ENCODE peak calls at places on chromosomes 4 and X, in five cellular contexts. I is A549, W is HCT116, D is NB4, B is SK-N-SH. P is an unnamed sample.

GRCh38 chrX:397575-397974 is 10.9 kb upstream of the PPP2R3B start:
- DNase-seq in W (no peak), D (no peak), B (no peak), I (no peak), P (no peak)

GRCh38 chr4:84319124-84319523 is 180.0 kb downstream of the NKX6-1 start:
- DNase-seq in I (peak), B (no peak), W (no peak), D (peak), P (no peak)

GRCh38 chr4:148515248-148515647 is 73.0 kb upstream of the NR3C2 start:
- DNase-seq in D (no peak), I (no peak), W (peak), B (no peak), P (no peak)

GRCh38 chr4:57220734-57221133 is 110.5 kb upstream of the IGFBP7 start:
- DNase-seq in B (no peak), D (no peak), W (no peak), I (no peak), P (no peak)

GRCh38 chrX:21398424-21398823 is 24.2 kb downstream of the CNKSR2 start:
- DNase-seq in B (no peak), D (no peak), W (no peak), I (no peak), P (no peak)

GRCh38 chr4:94889523-94889922 is 131.8 kb downstream of the BMPR1B start:
- DNase-seq in W (no peak), D (no peak), I (no peak), B (no peak), P (no peak)

GRCh38 chr4:106301393-106302084 is 14.5 kb downstream of the TBCK start:
- DNase-seq in W (no peak), D (no peak), I (no peak), B (no peak), P (no peak)

GRCh38 chr4:140300271-140300970 is 73.0 kb upstream of the SCOC start:
- DNase-seq in B (no peak), W (peak), I (peak), D (peak), P (no peak)

GRCh38 chrX:40105016-40105790 is 7.4 kb upstream of the BCOR start:
- DNase-seq in W (no peak), I (no peak), B (peak), D (peak), P (no peak)

GRCh38 chrX:110444996-110445395 is 86.3 kb downstream of the RTL9 start:
- DNase-seq in I (no peak), W (no peak), B (no peak), D (no peak), P (no peak)

GRCh38 chrX:43813898-43814297 is 68.4 kb downstream of the MAOB start:
- DNase-seq in B (no peak), W (peak), I (peak), D (peak), P (peak)

GRCh38 chr4:26985836-26986235 is 125.2 kb downstream of the STIM2 start:
- DNase-seq in B (no peak), D (peak), W (no peak), I (no peak), P (no peak)

GRCh38 chr4:146222313-146222712 is 8.0 kb downstream of the REELD1 start:
- DNase-seq in I (no peak), B (no peak), W (no peak), D (no peak), P (no peak)

GRCh38 chr4:101660607-101661006 is 129.9 kb upstream of the BANK1 start:
- DNase-seq in D (no peak), W (no peak), I (no peak), B (no peak), P (no peak)

GRCh38 chr4:69058410-69059059 is 37.7 kb upstream of the UGT2B7 start:
- DNase-seq in B (no peak), I (no peak), W (no peak), D (no peak), P (no peak)

GRCh38 chrX:6184900-6185515 is 43.7 kb downstream of the NLGN4X start:
- DNase-seq in B (no peak), I (no peak), D (no peak), W (no peak), P (no peak)

GRCh38 chr4:151574968-151575367 is 166.0 kb downstream of the FHIP1A start:
- DNase-seq in I (no peak), D (no peak), B (no peak), W (no peak), P (no peak)

GRCh38 chrX:21747523-21747922 is 10.4 kb downstream of the SMPX start:
- DNase-seq in I (no peak), W (no peak), B (no peak), D (no peak), P (no peak)

GRCh38 chr4:115279300-115279699 is 165.9 kb upstream of the NDST4 start:
- DNase-seq in I (no peak), W (no peak), B (no peak), D (peak), P (no peak)

GRCh38 chr4:55948726-55949479 is at the start of gene CEP135:
- DNase-seq in D (peak), W (peak), B (peak), I (peak), P (peak)

GRCh38 chrX:114619874-114620273 is 36.0 kb downstream of the HTR2C start:
- DNase-seq in I (no peak), W (no peak), D (peak), B (peak), P (peak)

DNA sequence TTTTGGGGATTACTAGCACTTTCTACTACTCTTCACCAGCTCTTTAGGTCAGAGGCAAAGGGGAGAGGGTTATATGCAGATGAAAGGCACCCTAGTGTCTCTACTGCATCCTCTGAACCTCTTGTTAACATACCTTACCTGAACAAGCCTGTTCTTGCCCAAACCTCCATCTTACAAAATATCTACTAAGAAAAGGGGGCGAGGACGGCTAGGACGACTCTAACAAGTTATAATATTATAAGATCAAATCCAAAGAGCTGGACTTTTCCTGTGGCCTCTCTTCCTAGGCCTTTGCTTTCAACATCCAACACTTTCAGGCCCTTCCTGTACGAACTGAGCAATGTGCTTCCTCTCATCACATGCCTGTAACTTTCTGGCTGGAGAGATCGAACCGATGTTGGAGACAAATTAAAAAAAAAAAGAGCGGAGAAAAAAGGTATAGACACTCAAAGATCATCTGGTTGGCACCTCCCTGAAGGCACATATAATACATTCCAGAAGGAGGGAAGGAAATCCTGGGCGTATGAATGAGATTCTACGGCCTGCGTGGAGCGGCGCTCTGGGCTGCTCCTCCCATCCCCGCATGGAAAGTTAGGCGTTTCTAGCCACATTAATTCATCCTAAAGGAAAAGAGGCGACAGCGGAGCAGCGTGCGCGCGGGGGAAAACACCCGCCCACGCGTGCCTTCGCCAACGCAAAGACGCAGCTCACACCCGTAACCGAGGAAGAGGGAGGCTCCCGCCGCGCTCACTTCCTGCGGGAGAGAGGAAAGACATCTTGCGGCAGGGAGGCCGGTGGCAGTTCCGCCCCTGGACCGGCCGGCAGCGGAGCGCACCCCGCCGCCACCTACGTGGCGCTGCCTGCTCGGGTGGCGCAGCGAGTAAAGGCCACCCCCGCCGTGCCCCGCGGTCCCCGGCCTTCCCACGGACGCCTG is 803 bp downstream of the PRDM5 start:
- DNase-seq in W (no peak), I (peak), B (no peak), D (no peak), P (no peak)
- TF ChIP-seq MAX in W (peak), I (peak), B (peak), D (no peak), P (no peak)

DNA sequence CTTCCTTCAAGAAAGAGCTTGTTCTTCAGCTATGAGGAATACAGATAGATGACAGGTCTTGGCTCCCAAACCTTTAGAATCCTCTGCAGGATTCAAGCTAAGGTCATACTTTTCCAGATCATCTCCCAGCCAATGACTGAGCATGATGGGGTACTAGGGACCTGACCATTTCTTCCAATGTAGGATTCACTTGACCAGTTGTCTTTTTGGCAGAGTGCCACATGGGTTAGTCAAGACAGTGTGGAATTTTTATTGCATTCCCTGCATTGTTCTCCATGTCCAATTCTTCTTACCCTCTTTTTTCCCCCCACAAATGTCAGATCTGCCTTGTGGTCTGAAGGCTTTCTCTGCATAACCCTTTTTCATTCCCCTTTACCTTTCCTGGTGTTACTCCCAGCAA is 99.5 kb downstream of the CCSER1 start:
- DNase-seq in D (no peak), I (no peak), B (no peak), W (no peak), P (no peak)
- TF ChIP-seq MAX in D (no peak), I (no peak), B (no peak), W (no peak), P (no peak)

GRCh38 chr4:5973486-5974220 is 44.6 kb downstream of the C4orf50 start:
- DNase-seq in W (no peak), B (no peak), I (no peak), D (no peak), P (no peak)

GRCh38 chr4:5976431-5976830 is 41.8 kb downstream of the C4orf50 start:
- DNase-seq in I (peak), B (no peak), W (no peak), D (no peak), P (no peak)

GRCh38 chr4:5973033-5973432 is 45.2 kb downstream of the C4orf50 start:
- DNase-seq in B (no peak), W (no peak), I (no peak), D (no peak), P (no peak)

GRCh38 chr4:5972571-5972970 is 45.7 kb downstream of the C4orf50 start:
- DNase-seq in D (no peak), W (no peak), I (no peak), B (no peak), P (no peak)

DNA sequence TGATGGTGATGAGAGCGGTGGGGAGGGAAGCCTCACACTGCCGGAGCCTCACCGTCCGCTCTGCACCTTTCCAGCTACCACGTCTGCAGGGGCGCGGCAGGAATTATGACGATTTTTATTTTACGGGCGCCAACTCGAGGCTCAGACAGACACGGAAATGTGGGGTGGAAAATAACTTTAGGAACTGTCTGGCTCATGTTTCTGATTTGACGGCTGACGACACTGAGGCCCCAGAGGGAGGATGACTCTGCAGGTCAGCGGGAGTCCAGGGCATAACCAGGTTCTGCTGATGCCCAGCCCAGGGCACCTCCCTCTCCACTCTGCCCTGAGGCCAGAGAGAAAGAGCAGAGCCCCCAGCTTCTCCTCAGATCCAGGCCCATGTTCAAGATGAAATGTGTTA is 43.9 kb downstream of the C4orf50 start:
- DNase-seq in B (no peak), I (peak), D (no peak), W (no peak), P (no peak)
- TF ChIP-seq MAX in B (no peak), I (no peak), D (no peak), W (no peak), P (no peak)

GRCh38 chrX:3815896-3816664 is 102.6 kb upstream of the PRKX start:
- DNase-seq in B (peak), W (peak), I (peak), D (peak), P (peak)

DNA sequence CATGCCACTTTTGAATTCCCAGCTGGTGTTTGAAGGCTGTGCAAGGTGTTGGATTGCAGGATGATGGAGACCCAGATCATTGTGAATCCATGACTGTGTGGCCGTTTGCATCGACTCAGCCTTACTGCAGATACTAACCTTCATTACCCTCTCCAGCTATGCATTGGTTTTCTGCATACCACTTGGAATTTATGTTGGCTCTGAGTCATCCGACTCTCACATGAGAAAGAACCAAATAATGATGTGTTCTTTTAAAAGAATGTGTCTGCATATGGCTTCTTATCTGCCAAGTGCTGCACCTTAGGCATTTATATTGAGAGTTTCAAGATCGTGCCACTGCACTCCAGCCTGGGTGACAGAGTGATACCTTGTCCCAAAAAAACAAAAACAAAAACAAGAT is 106.7 kb upstream of the PRKX start:
- DNase-seq in I (no peak), D (no peak), B (no peak), W (no peak), P (no peak)
- TF ChIP-seq MAX in I (no peak), D (no peak), B (peak), W (no peak), P (no peak)

GRCh38 chr4:2084316-2084715 is 25.2 kb downstream of the NAT8L start:
- DNase-seq in I (no peak), W (no peak), B (no peak), D (no peak), P (no peak)
- TF ChIP-seq MAX in I (no peak), W (no peak), B (no peak), D (no peak), P (no peak)

GRCh38 chr4:23135792-23136645 is 443.3 kb downstream of the GBA3 start:
- DNase-seq in B (peak), D (peak), I (peak), W (peak), P (peak)
- TF ChIP-seq MAX in B (no peak), D (no peak), I (no peak), W (no peak), P (no peak)

DNA sequence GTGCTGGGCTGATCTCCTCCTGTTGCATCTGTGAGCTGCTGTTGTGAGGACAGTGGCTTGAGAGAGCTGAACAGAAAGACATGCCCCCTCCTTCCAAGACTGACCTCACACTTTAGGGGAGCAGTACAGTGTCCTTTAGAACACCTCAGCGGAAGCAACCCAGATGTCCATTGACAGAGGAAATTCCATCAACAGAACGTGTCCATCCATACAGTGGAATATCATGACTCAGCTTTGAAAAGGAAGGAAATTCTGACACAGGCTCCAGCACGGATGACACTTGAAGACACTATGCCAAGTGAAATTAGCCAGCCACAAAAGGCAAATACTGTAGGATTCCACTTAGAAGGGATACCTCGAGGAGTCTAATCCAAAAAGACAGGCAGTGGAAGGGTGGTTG is 103.5 kb downstream of the GPR143 start:
- DNase-seq in B (no peak), W (no peak), I (no peak), D (no peak), P (no peak)
- TF ChIP-seq MAX in B (peak), W (no peak), I (no peak), D (no peak), P (no peak)

GRCh38 chr4:186345184-186345583 is 79.2 kb downstream of the F11 start:
- DNase-seq in B (no peak), D (no peak), I (no peak), W (no peak), P (no peak)

GRCh38 chr4:186351672-186352194 is 85.7 kb downstream of the F11 start:
- DNase-seq in B (no peak), I (no peak), D (no peak), W (no peak), P (no peak)

GRCh38 chr4:186342582-186342981 is 76.6 kb downstream of the F11 start:
- DNase-seq in W (no peak), I (peak), D (no peak), B (no peak), P (no peak)

GRCh38 chr4:186347743-186348142 is 81.8 kb downstream of the F11 start:
- DNase-seq in W (no peak), D (no peak), B (no peak), I (no peak), P (no peak)

DNA sequence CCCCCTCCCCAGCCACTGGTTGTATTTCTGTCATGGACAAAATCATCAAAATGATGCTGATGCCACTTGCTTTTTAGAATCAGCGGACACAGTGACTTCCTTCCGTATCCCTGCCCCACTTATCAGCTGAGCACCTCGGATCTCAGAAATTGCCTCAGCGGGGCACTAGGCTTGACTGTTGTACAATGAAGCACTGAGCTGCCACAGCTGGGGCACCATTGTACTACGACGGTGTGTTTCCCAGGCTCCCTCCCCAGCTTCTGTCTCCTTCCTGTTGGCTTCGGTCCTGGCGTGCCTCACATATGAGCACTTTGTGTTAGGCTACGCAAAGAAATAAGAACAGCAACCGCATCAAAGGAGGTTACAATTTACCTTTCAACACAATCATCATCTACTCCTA is 82.4 kb downstream of the F11 start:
- DNase-seq in W (no peak), D (no peak), I (no peak), B (no peak), P (no peak)
- TF ChIP-seq MAX in W (no peak), D (no peak), I (no peak), B (no peak), P (no peak)

GRCh38 chrX:133897593-133898163 is 87.7 kb downstream of the GPC3 start:
- DNase-seq in D (no peak), W (no peak), B (no peak), I (no peak), P (no peak)
- TF ChIP-seq MAX in D (no peak), W (no peak), B (no peak), I (no peak), P (no peak)